ENCODE peak calls at places on chromosomes 12 and 14, in eight cellular contexts. Y, X, C, I, J, F, E and B are unnamed samples.

GRCh38 chr14:100487304-100487703 is 99.9 kb downstream of the BEGAIN start:
- DNase-seq in Y (no peak), X (no peak), C (no peak), I (no peak), J (no peak), F (no peak), E (no peak), B (no peak)

GRCh38 chr12:42698213-42698612 is 108.7 kb upstream of the PRICKLE1 start:
- DNase-seq in Y (no peak), X (no peak), C (no peak), I (no peak), J (no peak), F (no peak), E (no peak), B (peak)

GRCh38 chr12:28127455-28127854 is 62.8 kb upstream of the CCDC91 start:
- DNase-seq in Y (no peak), X (no peak), C (no peak), I (no peak), J (no peak), F (no peak), E (no peak), B (no peak)

GRCh38 chr12:89538902-89539301 is 13.1 kb upstream of the POC1B start:
- DNase-seq in Y (no peak), X (no peak), C (no peak), I (no peak), J (no peak), F (no peak), E (no peak), B (no peak)

GRCh38 chr14:76810953-76811400 is 1.7 kb downstream of the ANGEL1 start:
- DNase-seq in Y (no peak), X (peak), C (peak), I (peak), J (no peak), F (peak), E (peak), B (peak)

GRCh38 chr12:2374092-2374740 is 321.4 kb downstream of the CACNA1C start:
- DNase-seq in Y (no peak), X (no peak), C (no peak), I (no peak), J (no peak), F (no peak), E (no peak), B (peak)

GRCh38 chr12:48336564-48336963 is 14.2 kb downstream of the ZNF641 start:
- DNase-seq in Y (no peak), X (no peak), C (no peak), I (no peak), J (no peak), F (peak), E (no peak), B (no peak)

GRCh38 chr12:131860472-131861260 is 32.5 kb downstream of the MMP17 start:
- DNase-seq in Y (peak), X (no peak), C (no peak), I (no peak), J (no peak), F (peak), E (no peak), B (peak)

GRCh38 chr12:107057071-107057834 is 36.1 kb downstream of the CRY1 start:
- DNase-seq in Y (no peak), X (no peak), C (no peak), I (no peak), J (no peak), F (no peak), E (no peak), B (peak)

GRCh38 chr12:64030155-64030554 is 185.7 kb downstream of the SRGAP1 start:
- DNase-seq in Y (no peak), X (no peak), C (no peak), I (no peak), J (no peak), F (no peak), E (no peak), B (no peak)

GRCh38 chr14:42222924-42223471 is 616.3 kb downstream of the LRFN5 start:
- DNase-seq in Y (peak), X (no peak), C (no peak), I (peak), J (no peak), F (no peak), E (peak), B (peak)